ENCODE peak calls at places on chromosomes 16 and 17, in four cellular contexts. W is GM23248, F is fibroblast of lung, T is H9. M is an unnamed sample.

GRCh38 chr17:29577009-29577777 is 8.7 kb downstream of the TP53I13 start:
- DNase-seq in W (no peak), F (no peak), T (no peak), M (no peak)

GRCh38 chr17:9200197-9200662 is 178.9 kb downstream of the NTN1 start:
- DNase-seq in W (no peak), F (no peak), T (no peak), M (no peak)

GRCh38 chr16:25449802-25450201 is 192.2 kb upstream of the ZKSCAN2 start:
- DNase-seq in W (no peak), F (no peak), T (no peak), M (no peak)

GRCh38 chr16:75267631-75268264 is 16.3 kb upstream of the BCAR1 start:
- DNase-seq in W (peak), F (peak), T (no peak), M (peak)

GRCh38 chr17:18124346-18125126 is 16.0 kb downstream of the MYO15A start:
- DNase-seq in W (no peak), F (peak), T (no peak), M (no peak)

GRCh38 chr16:82682757-82683156 is 56.0 kb downstream of the CDH13 start:
- DNase-seq in W (no peak), F (no peak), T (no peak), M (no peak)

GRCh38 chr16:2769675-2770056 is 7.4 kb downstream of the ELOB start:
- DNase-seq in W (peak), F (no peak), T (no peak), M (peak)

GRCh38 chr16:75301804-75302203 is 50.4 kb upstream of the BCAR1 start:
- DNase-seq in W (peak), F (no peak), T (no peak), M (no peak)

GRCh38 chr17:38748329-38749221 is at the start of gene PCGF2:
- DNase-seq in W (peak), F (peak), T (peak), M (peak)

GRCh38 chr16:88305176-88305575 is 77.6 kb upstream of the ZNF469 start:
- DNase-seq in W (no peak), F (no peak), T (no peak), M (no peak)

DNA sequence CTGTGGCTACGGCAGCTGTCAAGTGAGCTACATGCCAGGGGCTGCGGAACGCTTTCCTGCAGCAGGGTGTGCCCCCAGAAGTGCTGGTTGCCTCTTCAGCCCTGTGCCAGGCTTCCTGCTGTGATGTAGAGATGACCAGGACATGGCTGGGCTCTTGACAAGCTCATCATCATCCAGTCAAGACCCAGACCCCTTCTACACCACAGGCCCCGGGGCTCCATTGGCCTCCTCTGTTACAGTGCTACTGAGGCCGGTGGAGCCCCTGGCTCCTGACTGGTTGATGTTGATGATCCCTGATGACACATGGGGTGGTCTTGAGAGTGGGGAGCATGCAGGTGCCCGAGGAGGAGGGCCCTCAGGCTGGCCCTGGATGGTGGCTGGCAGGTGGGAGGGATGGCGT is 50.1 kb downstream of the B9D1 start:
- DNase-seq in W (no peak), F (no peak), T (no peak), M (no peak)
- H3K9ac ChIP-seq in W (no peak), F (no peak), T (no peak), M (no peak)

GRCh38 chr16:73065617-73066313 is 17.8 kb upstream of the ZFHX3 start:
- DNase-seq in W (peak), F (no peak), T (peak), M (no peak)
- H3K9ac ChIP-seq in W (no peak), F (peak), T (no peak), M (no peak)

GRCh38 chr17:31310260-31310659 is 3.6 kb downstream of the EVI2B start:
- DNase-seq in W (no peak), F (no peak), T (no peak), M (no peak)
- H3K9ac ChIP-seq in W (no peak), F (no peak), T (no peak), M (no peak)

GRCh38 chr17:80886641-80887573 is 104.7 kb upstream of the CHMP6 start:
- DNase-seq in W (no peak), F (no peak), T (no peak), M (no peak)
- H3K9ac ChIP-seq in W (no peak), F (no peak), T (no peak), M (no peak)

DNA sequence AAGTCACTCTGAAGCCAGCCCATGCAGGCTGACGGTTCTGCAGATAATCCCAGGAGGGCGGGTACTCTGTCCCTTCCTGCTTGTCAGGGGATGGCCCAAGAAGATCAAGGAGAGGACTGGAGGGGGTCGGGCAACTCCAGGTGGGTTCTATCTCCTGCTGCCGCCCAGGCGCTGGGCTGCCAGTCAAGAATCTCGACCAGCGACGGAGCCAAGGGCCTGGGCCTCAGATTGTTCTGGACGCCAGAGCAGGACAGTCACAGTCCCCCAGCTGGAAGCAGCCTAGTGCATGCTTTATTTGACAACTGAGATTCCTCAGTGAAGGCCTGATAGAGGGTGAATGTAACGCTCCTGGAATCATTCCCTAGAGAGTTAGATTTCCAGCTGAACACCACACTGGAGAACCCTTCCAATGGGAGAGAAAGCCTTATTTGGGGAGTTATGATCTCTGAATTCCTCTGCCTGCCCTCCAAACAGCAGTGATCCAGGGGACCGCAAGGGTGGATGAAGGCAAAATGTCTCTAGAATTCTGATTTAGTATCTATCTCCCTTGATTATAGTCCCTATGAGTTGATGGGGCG is 1.2 kb upstream of the KIFC3 start:
- DNase-seq in W (no peak), F (no peak), T (no peak), M (no peak)
- H3K9ac ChIP-seq in W (no peak), F (no peak), T (no peak), M (no peak)

GRCh38 chr17:78121801-78122220 is 6.7 kb downstream of the TMC6 start:
- DNase-seq in W (no peak), F (no peak), T (no peak), M (no peak)
- H3K9ac ChIP-seq in W (no peak), F (no peak), T (no peak), M (no peak)

DNA sequence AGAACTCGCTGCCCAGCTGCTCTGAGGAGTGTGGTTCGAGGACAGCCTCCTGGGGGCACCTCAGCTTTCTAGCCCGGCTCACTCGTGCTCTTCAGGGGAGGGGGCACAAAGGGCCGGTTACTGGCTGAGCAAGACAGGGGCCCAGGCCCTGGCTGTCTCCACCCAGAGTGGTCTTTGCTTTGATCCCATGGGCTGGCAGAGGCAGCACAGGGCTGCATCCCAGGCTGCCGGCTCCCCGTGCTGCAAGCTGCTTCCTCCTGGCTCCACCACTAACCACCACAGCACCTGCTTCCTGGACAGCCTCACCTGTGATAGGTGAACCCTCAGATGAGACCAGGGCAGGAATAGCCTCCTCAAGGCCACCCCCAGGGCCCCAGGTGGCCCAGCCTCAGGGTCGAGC is 6.8 kb downstream of the SPPL2C start:
- DNase-seq in W (no peak), F (no peak), T (no peak), M (no peak)
- H3K9ac ChIP-seq in W (no peak), F (no peak), T (no peak), M (no peak)

GRCh38 chr17:27576429-27577123 is 54.4 kb upstream of the LGALS9 start:
- DNase-seq in W (peak), F (peak), T (no peak), M (no peak)
- H3K9ac ChIP-seq in W (peak), F (no peak), T (no peak), M (no peak)